ENCODE peak calls at places on chromosomes 16 and 17, in nine cellular contexts. D, F, O, C, K, X, Q, L and E are unnamed samples.

GRCh38 chr17:75428775-75429469 is 23.4 kb upstream of the GRB2 start:
- DNase-seq in K (no peak), D (peak), X (no peak), F (no peak), O (no peak), C (no peak), L (peak), Q (no peak), E (peak)

GRCh38 chr17:59167571-59168001 is 12.0 kb downstream of the PRR11 start:
- DNase-seq in K (no peak), O (no peak), Q (no peak), D (no peak), L (no peak), F (no peak), X (no peak), C (no peak), E (no peak)

GRCh38 chr17:13728751-13729150 is 127.0 kb upstream of the HS3ST3A1 start:
- DNase-seq in L (no peak), F (no peak), O (no peak), Q (no peak), C (no peak), K (no peak), X (no peak), D (no peak), E (no peak)

GRCh38 chr17:4827399-4827798 is 5.7 kb upstream of the MINK1 start:
- DNase-seq in D (no peak), L (no peak), K (peak), F (no peak), Q (no peak), C (no peak), X (no peak), O (no peak), E (no peak)

GRCh38 chr16:10039220-10040096 is 142.8 kb downstream of the GRIN2A start:
- DNase-seq in C (no peak), D (no peak), L (peak), X (no peak), F (no peak), O (peak), K (peak), Q (no peak), E (no peak)

GRCh38 chr16:27671410-27671809 is 121.5 kb downstream of the KATNIP start:
- DNase-seq in L (peak), Q (no peak), X (no peak), O (no peak), F (no peak), C (no peak), K (no peak), D (no peak), E (no peak)

GRCh38 chr17:75011788-75012319 is 616 bp upstream of the MRPL58 start:
- DNase-seq in C (peak), L (no peak), Q (no peak), O (no peak), D (no peak), K (peak), F (peak), X (no peak), E (no peak)

GRCh38 chr16:75011634-75012307 is 12.9 kb downstream of the ZNRF1 start:
- DNase-seq in F (no peak), D (peak), C (no peak), K (no peak), L (no peak), X (no peak), O (no peak), Q (no peak), E (no peak)

GRCh38 chr17:9465216-9465921 is 110.3 kb downstream of the STX8 start:
- DNase-seq in C (no peak), Q (no peak), F (no peak), D (peak), L (no peak), K (no peak), X (no peak), O (no peak), E (peak)

GRCh38 chr16:71807905-71808592 is 585 bp downstream of the AP1G1 start:
- DNase-seq in L (peak), K (peak), O (peak), C (no peak), F (peak), X (no peak), D (no peak), Q (peak), E (no peak)

GRCh38 chr17:43871947-43872690 is 25.1 kb downstream of the CD300LG start:
- DNase-seq in L (no peak), K (no peak), C (no peak), X (no peak), Q (no peak), D (no peak), O (no peak), F (peak), E (no peak)

GRCh38 chr17:77286641-77287431 is 146.1 kb downstream of the SEC14L1 start:
- DNase-seq in K (no peak), Q (no peak), C (peak), X (no peak), L (peak), F (peak), O (no peak), D (no peak), E (peak)
- H3K27ac ChIP-seq in K (no peak), Q (no peak), C (peak), X (no peak), L (peak), F (peak), O (no peak), D (peak), E (peak)

DNA sequence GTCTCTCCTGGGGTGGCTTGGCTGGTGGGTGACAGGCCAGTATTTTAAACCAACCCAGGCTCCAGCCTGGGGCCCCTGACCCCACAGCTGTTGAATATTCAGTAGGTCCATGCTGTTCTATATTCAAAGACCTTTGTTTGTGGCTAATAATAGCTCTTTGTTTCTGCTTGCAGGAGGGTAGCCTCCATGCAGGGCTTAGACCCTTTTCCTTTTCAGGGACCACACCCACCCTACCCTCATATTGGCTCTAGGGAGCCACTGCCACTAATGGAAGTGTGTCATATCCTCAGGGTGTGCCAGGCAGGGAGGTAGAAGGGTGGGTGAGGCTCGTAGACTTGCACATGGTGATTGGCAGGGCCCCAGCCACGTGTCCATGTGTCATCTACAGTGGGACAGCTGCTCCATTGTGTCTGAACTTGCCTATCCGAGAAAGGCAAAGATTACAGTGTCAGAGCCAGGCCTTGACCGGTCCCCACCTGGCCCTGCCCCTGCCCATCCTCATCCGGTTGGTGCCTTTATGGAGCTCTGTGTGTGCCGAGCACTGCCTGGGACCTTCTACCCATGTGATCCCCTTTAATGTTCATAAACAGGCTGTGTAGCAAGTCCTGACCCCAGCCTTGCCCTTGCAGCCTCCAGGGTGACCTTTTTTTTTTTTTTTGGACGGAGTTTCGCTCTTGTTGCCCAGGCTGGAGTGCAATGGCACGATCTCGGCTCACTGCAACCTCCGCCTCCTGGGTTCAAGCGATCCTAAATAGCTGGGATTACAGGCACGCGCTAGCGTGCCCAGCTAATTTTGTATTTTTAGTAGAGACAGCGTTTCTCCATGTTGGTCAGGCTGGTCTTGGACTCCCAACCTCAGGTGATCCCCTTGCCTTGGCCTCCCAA is 22.1 kb downstream of the TMC7 start:
- DNase-seq in F (peak), L (peak), D (no peak), Q (no peak), K (peak), O (no peak), X (no peak), C (peak), E (no peak)
- H3K27ac ChIP-seq in F (peak), L (peak), D (no peak), Q (no peak), K (no peak), O (no peak), X (no peak), C (peak), E (no peak)

DNA sequence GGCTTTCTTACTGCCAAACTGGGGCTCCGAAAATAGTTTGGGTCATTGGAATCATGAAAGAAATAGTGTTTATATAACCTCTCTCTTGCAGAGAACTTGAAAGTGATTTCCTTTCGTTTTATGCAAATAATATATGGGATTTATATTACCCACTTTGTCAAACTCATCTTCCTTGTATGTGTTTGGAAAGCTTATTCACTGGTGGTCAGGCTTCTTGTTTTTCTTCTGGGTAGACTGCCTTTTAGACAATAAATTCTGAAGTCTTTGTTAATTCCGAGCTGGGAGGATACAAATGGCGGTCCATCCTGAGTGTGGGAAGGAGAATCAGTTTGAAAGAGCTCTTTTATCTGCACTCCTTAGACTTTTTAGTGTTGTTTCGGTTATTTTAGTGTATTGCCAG is 230.1 kb downstream of the MSI2 start:
- DNase-seq in C (no peak), D (no peak), F (no peak), X (no peak), L (no peak), Q (no peak), O (no peak), K (no peak), E (no peak)
- H3K27ac ChIP-seq in C (no peak), D (peak), F (no peak), X (no peak), L (no peak), Q (peak), O (peak), K (peak), E (no peak)

GRCh38 chr16:15955425-15955824 is 6.0 kb downstream of the ABCC1 start:
- DNase-seq in L (no peak), Q (no peak), F (no peak), C (no peak), X (no peak), D (no peak), O (no peak), K (no peak), E (no peak)
- H3K27ac ChIP-seq in L (peak), Q (no peak), F (no peak), C (no peak), X (peak), D (no peak), O (no peak), K (no peak), E (peak)

GRCh38 chr17:79950306-79950705 is 85.4 kb downstream of the TBC1D16 start:
- DNase-seq in F (no peak), D (no peak), O (peak), K (peak), Q (no peak), X (no peak), L (no peak), C (peak), E (no peak)
- H3K27ac ChIP-seq in F (no peak), D (no peak), O (peak), K (no peak), Q (no peak), X (no peak), L (no peak), C (peak), E (no peak)

GRCh38 chr16:81918927-81919326 is 92.3 kb downstream of the SDR42E1 start:
- DNase-seq in X (no peak), L (no peak), F (no peak), D (no peak), Q (no peak), C (no peak), O (no peak), K (no peak), E (no peak)
- H3K27ac ChIP-seq in X (no peak), L (no peak), F (no peak), D (no peak), Q (no peak), C (no peak), O (no peak), K (no peak), E (no peak)

GRCh38 chr17:81366648-81367047 is 28.6 kb upstream of the BAHCC1 start:
- DNase-seq in Q (no peak), X (no peak), F (no peak), O (no peak), L (no peak), D (no peak), K (no peak), C (no peak), E (no peak)
- H3K27ac ChIP-seq in Q (no peak), X (no peak), F (no peak), O (no peak), L (no peak), D (no peak), K (no peak), C (no peak), E (no peak)